ENCODE peak calls at places on chromosomes 4 and X, in eight cellular contexts. One of them, this sample, is unnamed.

GRCh38 chr4:140372607-140373327 is 679 bp upstream of the SCOC start:
- DNase-seq in prostate gland: peak; percentile 7
- DNase-seq in spleen: no peak
- DNase-seq in HCT116: peak; percentile 12
- DNase-seq in K562: peak; percentile 53
- DNase-seq in endothelial cell of umbilical vein: no peak
- DNase-seq in transverse colon: peak; percentile 22
- DNase-seq in suprapubic skin: no peak
- DNase-seq in this sample: no peak

GRCh38 chr4:144647095-144647959 is 1.4 kb downstream of the HHIP start:
- DNase-seq in prostate gland: no peak
- DNase-seq in endothelial cell of umbilical vein: peak; percentile 57
- DNase-seq in spleen: no peak
- DNase-seq in HCT116: no peak
- DNase-seq in K562: peak; percentile 40
- DNase-seq in suprapubic skin: no peak
- DNase-seq in transverse colon: no peak
- DNase-seq in this sample: no peak

GRCh38 chr4:165170819-165171218 is 36.5 kb upstream of the KLHL2 start:
- DNase-seq in suprapubic skin: no peak
- DNase-seq in prostate gland: no peak
- DNase-seq in K562: no peak
- DNase-seq in transverse colon: no peak
- DNase-seq in spleen: no peak
- DNase-seq in endothelial cell of umbilical vein: no peak
- DNase-seq in HCT116: no peak
- DNase-seq in this sample: no peak

GRCh38 chr4:109801099-109801789 is 555 bp downstream of the CFI start:
- DNase-seq in HCT116: no peak
- DNase-seq in endothelial cell of umbilical vein: peak; percentile 54
- DNase-seq in suprapubic skin: no peak
- DNase-seq in K562: no peak
- DNase-seq in prostate gland: no peak
- DNase-seq in spleen: no peak
- DNase-seq in transverse colon: no peak
- DNase-seq in this sample: no peak

GRCh38 chr4:149555146-149555545 is 260.5 kb downstream of the IQCM start:
- DNase-seq in K562: no peak
- DNase-seq in prostate gland: no peak
- DNase-seq in suprapubic skin: no peak
- DNase-seq in spleen: no peak
- DNase-seq in endothelial cell of umbilical vein: no peak
- DNase-seq in transverse colon: no peak
- DNase-seq in HCT116: no peak
- DNase-seq in this sample: no peak

GRCh38 chrX:107675823-107676555 is 47.7 kb downstream of the PRPS1 start:
- DNase-seq in K562: no peak
- DNase-seq in prostate gland: peak; percentile 42
- DNase-seq in suprapubic skin: no peak
- DNase-seq in endothelial cell of umbilical vein: no peak
- DNase-seq in transverse colon: no peak
- DNase-seq in HCT116: no peak
- DNase-seq in spleen: no peak
- DNase-seq in this sample: no peak

GRCh38 chrX:132023896-132024386 is 839 bp downstream of the STK26 start:
- DNase-seq in spleen: peak; percentile 87
- DNase-seq in HCT116: no peak
- DNase-seq in endothelial cell of umbilical vein: peak; percentile 1
- DNase-seq in transverse colon: no peak
- DNase-seq in suprapubic skin: peak; percentile 54
- DNase-seq in K562: peak; percentile 41
- DNase-seq in prostate gland: peak; percentile 6
- DNase-seq in this sample: peak; percentile 46

GRCh38 chr4:2257361-2258001 is 4.4 kb downstream of the MXD4 start:
- DNase-seq in prostate gland: no peak
- DNase-seq in spleen: peak; percentile 76
- DNase-seq in endothelial cell of umbilical vein: no peak
- DNase-seq in transverse colon: peak; percentile 8
- DNase-seq in HCT116: no peak
- DNase-seq in suprapubic skin: peak; percentile 56
- DNase-seq in K562: no peak
- DNase-seq in this sample: peak; percentile 20

GRCh38 chr4:19309365-19309764 is 942.3 kb upstream of the SLIT2 start:
- DNase-seq in HCT116: no peak
- DNase-seq in endothelial cell of umbilical vein: peak; percentile 55
- DNase-seq in suprapubic skin: no peak
- DNase-seq in prostate gland: no peak
- DNase-seq in transverse colon: no peak
- DNase-seq in K562: no peak
- DNase-seq in spleen: no peak
- DNase-seq in this sample: no peak

GRCh38 chr4:37689353-37689752 is 3.2 kb upstream of the RELL1 start:
- DNase-seq in prostate gland: no peak
- DNase-seq in HCT116: no peak
- DNase-seq in spleen: no peak
- DNase-seq in K562: no peak
- DNase-seq in endothelial cell of umbilical vein: no peak
- DNase-seq in suprapubic skin: no peak
- DNase-seq in transverse colon: no peak
- DNase-seq in this sample: no peak

GRCh38 chr4:23857353-23857752 is 32.5 kb downstream of the PPARGC1A start:
- DNase-seq in HCT116: no peak
- DNase-seq in prostate gland: no peak
- DNase-seq in suprapubic skin: no peak
- DNase-seq in transverse colon: no peak
- DNase-seq in endothelial cell of umbilical vein: no peak
- DNase-seq in K562: no peak
- DNase-seq in spleen: no peak
- DNase-seq in this sample: no peak

GRCh38 chr4:184617611-184618196 is 31.5 kb downstream of the CASP3 start:
- DNase-seq in suprapubic skin: no peak
- DNase-seq in HCT116: no peak
- DNase-seq in endothelial cell of umbilical vein: no peak
- DNase-seq in spleen: no peak
- DNase-seq in prostate gland: no peak
- DNase-seq in K562: peak; percentile 17
- DNase-seq in transverse colon: peak; percentile 11
- DNase-seq in this sample: no peak
- TF ChIP-seq POLR2AphosphoS5 in suprapubic skin: no peak
- TF ChIP-seq POLR2AphosphoS5 in HCT116: no peak
- TF ChIP-seq POLR2AphosphoS5 in endothelial cell of umbilical vein: no peak
- TF ChIP-seq POLR2AphosphoS5 in spleen: no peak
- TF ChIP-seq POLR2AphosphoS5 in prostate gland: no peak
- TF ChIP-seq POLR2AphosphoS5 in K562: no peak
- TF ChIP-seq POLR2AphosphoS5 in transverse colon: no peak
- TF ChIP-seq POLR2AphosphoS5 in this sample: no peak

GRCh38 chrX:1392376-1393130 is 640 bp upstream of the SLC25A6 start:
- DNase-seq in transverse colon: peak; percentile 78
- DNase-seq in K562: peak; percentile 46
- DNase-seq in spleen: no peak
- DNase-seq in endothelial cell of umbilical vein: no peak
- DNase-seq in prostate gland: peak; percentile 65
- DNase-seq in suprapubic skin: no peak
- DNase-seq in HCT116: no peak
- DNase-seq in this sample: peak; percentile 62

GRCh38 chrX:1391370-1391706 is 575 bp downstream of the SLC25A6 start:
- DNase-seq in spleen: no peak
- DNase-seq in transverse colon: no peak
- DNase-seq in HCT116: no peak
- DNase-seq in K562: peak; percentile 89
- DNase-seq in prostate gland: no peak
- DNase-seq in endothelial cell of umbilical vein: peak; percentile 89
- DNase-seq in suprapubic skin: no peak
- DNase-seq in this sample: no peak

GRCh38 chrX:1389993-1390285 is 2.0 kb downstream of the SLC25A6 start:
- DNase-seq in K562: no peak
- DNase-seq in HCT116: no peak
- DNase-seq in suprapubic skin: no peak
- DNase-seq in endothelial cell of umbilical vein: no peak
- DNase-seq in spleen: peak; percentile 56
- DNase-seq in transverse colon: no peak
- DNase-seq in prostate gland: no peak
- DNase-seq in this sample: no peak

GRCh38 chrX:1390621-1391369 is 1.1 kb downstream of the SLC25A6 start:
- DNase-seq in prostate gland: no peak
- DNase-seq in endothelial cell of umbilical vein: no peak
- DNase-seq in K562: no peak
- DNase-seq in spleen: peak; percentile 88
- DNase-seq in transverse colon: peak; percentile 13
- DNase-seq in HCT116: no peak
- DNase-seq in suprapubic skin: peak; percentile 63
- DNase-seq in this sample: no peak

GRCh38 chrX:1391707-1392375 is at the start of gene SLC25A6:
- DNase-seq in prostate gland: peak; percentile 99
- DNase-seq in transverse colon: peak; percentile 99
- DNase-seq in endothelial cell of umbilical vein: peak; percentile 99
- DNase-seq in spleen: peak; percentile 100
- DNase-seq in suprapubic skin: peak; percentile 99
- DNase-seq in HCT116: peak; percentile 86
- DNase-seq in K562: peak; percentile 95
- DNase-seq in this sample: peak; percentile 98
- TF ChIP-seq POLR2A in prostate gland: peak; percentile 55
- TF ChIP-seq POLR2A in transverse colon: peak; percentile 94
- TF ChIP-seq POLR2A in endothelial cell of umbilical vein: peak; percentile 72
- TF ChIP-seq POLR2A in spleen: peak; percentile 48
- TF ChIP-seq POLR2A in suprapubic skin: peak; percentile 80
- TF ChIP-seq POLR2A in HCT116: peak; percentile 14
- TF ChIP-seq POLR2A in K562: peak; percentile 97
- TF ChIP-seq POLR2A in this sample: no peak

GRCh38 chr4:40669504-40669903 is 39.8 kb upstream of the RBM47 start:
- DNase-seq in endothelial cell of umbilical vein: no peak
- DNase-seq in K562: no peak
- DNase-seq in HCT116: no peak
- DNase-seq in transverse colon: no peak
- DNase-seq in suprapubic skin: no peak
- DNase-seq in spleen: no peak
- DNase-seq in prostate gland: no peak
- DNase-seq in this sample: no peak

GRCh38 chr4:40678421-40678820 is 48.8 kb upstream of the RBM47 start:
- DNase-seq in transverse colon: no peak
- DNase-seq in HCT116: no peak
- DNase-seq in spleen: no peak
- DNase-seq in K562: no peak
- DNase-seq in endothelial cell of umbilical vein: no peak
- DNase-seq in suprapubic skin: no peak
- DNase-seq in prostate gland: no peak
- DNase-seq in this sample: no peak

GRCh38 chr4:40675166-40675565 is 45.5 kb upstream of the RBM47 start:
- DNase-seq in transverse colon: no peak
- DNase-seq in K562: no peak
- DNase-seq in HCT116: no peak
- DNase-seq in endothelial cell of umbilical vein: no peak
- DNase-seq in prostate gland: no peak
- DNase-seq in spleen: no peak
- DNase-seq in suprapubic skin: no peak
- DNase-seq in this sample: no peak

DNA sequence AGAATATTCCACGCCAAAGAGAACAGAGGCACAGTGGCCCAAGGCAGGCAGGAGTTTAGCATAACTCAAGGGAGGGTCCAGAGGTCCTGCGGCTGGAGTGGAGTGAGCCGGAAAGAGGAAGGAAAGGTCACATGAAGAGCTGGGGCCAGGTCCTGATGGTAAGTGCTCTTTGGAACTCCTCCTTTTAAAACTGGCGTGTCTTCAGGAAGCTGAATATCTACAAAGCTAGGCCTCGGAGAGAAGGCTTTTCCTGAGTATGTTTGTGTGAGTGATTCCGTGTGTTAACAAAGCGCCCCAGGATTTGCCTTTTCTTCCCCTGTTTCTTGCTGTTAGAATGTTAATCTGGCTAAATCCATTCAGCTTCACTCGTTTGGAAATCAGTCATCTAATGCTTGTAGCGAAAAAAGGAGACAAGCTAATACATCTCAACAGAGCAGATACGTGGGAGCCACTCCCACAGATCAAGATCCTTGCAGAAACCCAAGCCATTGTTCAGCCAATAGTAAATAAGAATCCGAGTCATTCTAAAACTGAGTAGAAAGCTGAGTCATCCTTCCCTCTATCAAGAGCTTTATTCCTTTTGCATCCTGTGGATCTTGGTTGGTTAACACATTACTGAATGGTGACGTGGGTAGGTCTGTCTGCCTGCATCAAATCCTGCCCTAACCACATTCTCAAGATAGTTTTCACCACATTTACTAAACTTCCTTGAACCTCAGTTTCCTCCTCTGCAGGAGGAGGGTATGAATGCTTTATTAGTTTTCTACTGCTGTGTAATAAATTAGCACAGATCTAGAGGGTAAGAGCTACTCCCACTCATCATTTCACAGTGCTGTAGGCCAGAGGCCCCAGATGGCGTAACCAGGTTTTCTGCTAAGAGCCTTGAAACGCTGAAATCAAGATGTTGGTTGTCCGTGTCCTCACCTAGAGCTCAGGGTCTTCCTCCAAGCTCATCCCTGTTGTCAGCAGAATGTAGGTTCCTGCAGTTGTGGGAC is 43.2 kb upstream of the RBM47 start:
- DNase-seq in endothelial cell of umbilical vein: peak; percentile 78
- DNase-seq in K562: peak; percentile 37
- DNase-seq in HCT116: peak; percentile 78
- DNase-seq in suprapubic skin: no peak
- DNase-seq in prostate gland: no peak
- DNase-seq in transverse colon: no peak
- DNase-seq in spleen: no peak
- DNase-seq in this sample: peak; percentile 73
- TF ChIP-seq POLR2AphosphoS5 in endothelial cell of umbilical vein: no peak
- TF ChIP-seq POLR2AphosphoS5 in K562: no peak
- TF ChIP-seq POLR2AphosphoS5 in HCT116: peak; percentile 29
- TF ChIP-seq POLR2AphosphoS5 in suprapubic skin: no peak
- TF ChIP-seq POLR2AphosphoS5 in prostate gland: no peak
- TF ChIP-seq POLR2AphosphoS5 in transverse colon: no peak
- TF ChIP-seq POLR2AphosphoS5 in spleen: peak; percentile 53
- TF ChIP-seq POLR2AphosphoS5 in this sample: no peak

DNA sequence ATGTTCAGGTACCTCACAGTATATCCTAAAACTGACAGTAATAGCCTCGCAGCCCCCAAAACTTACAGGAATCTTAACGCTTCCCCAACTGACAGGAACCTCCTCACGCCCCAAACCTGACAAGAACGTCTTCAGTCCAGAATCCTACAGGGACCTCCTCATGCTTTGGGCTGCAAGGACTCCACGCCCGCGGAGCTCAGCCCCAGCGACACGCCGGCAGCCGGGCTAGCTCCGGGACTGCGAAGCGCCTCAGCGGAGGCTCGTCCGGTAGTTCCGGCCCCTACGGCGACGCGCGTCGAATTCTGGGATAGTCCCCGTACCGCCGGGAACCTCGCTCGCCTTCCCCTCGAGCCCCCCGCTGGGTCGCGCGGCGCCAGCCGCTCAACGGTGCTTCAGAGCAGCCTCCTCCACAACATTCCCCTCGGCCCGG is 562 bp downstream of the PHF8 start:
- DNase-seq in spleen: peak; percentile 91
- DNase-seq in K562: peak; percentile 33
- DNase-seq in transverse colon: peak; percentile 49
- DNase-seq in HCT116: no peak
- DNase-seq in endothelial cell of umbilical vein: no peak
- DNase-seq in suprapubic skin: no peak
- DNase-seq in prostate gland: peak; percentile 9
- DNase-seq in this sample: peak; percentile 89
- TF ChIP-seq POLR2A in spleen: no peak
- TF ChIP-seq POLR2A in K562: no peak
- TF ChIP-seq POLR2A in transverse colon: peak; percentile 44
- TF ChIP-seq POLR2A in HCT116: no peak
- TF ChIP-seq POLR2A in endothelial cell of umbilical vein: no peak
- TF ChIP-seq POLR2A in suprapubic skin: no peak
- TF ChIP-seq POLR2A in prostate gland: no peak
- TF ChIP-seq POLR2A in this sample: no peak

GRCh38 chr4:96916731-96917130 is 1076.8 kb downstream of the PDHA2 start:
- DNase-seq in spleen: no peak
- DNase-seq in K562: no peak
- DNase-seq in endothelial cell of umbilical vein: no peak
- DNase-seq in HCT116: no peak
- DNase-seq in suprapubic skin: no peak
- DNase-seq in transverse colon: no peak
- DNase-seq in prostate gland: no peak
- DNase-seq in this sample: no peak
- TF ChIP-seq POLR2AphosphoS5 in spleen: no peak
- TF ChIP-seq POLR2AphosphoS5 in K562: no peak
- TF ChIP-seq POLR2AphosphoS5 in endothelial cell of umbilical vein: no peak
- TF ChIP-seq POLR2AphosphoS5 in HCT116: no peak
- TF ChIP-seq POLR2AphosphoS5 in suprapubic skin: no peak
- TF ChIP-seq POLR2AphosphoS5 in transverse colon: no peak
- TF ChIP-seq POLR2AphosphoS5 in prostate gland: no peak
- TF ChIP-seq POLR2AphosphoS5 in this sample: no peak

This sample was measured in upper lobe of left lung.